ENCODE peak calls at places on chromosomes 4 and X, in eight cellular contexts. B is aorta, F is IMR-90, M is breast epithelium, U is lower lobe of right lung, R is spleen, L is lung, G is tibial nerve. D is an unnamed sample. For H3K9me3, the result is how much of the 10 kb centered on the place peaks cover.

GRCh38 chrX:16946361-16946964 is at the start of gene REPS2:
- DNase-seq in B (peak), F (peak), M (peak), U (peak), R (peak), L (peak), G (peak), D (peak)

GRCh38 chr4:42397635-42398447 is 553 bp downstream of the SHISA3 start:
- DNase-seq in B (no peak), F (peak), M (no peak), U (no peak), R (peak), L (no peak), G (no peak), D (peak)

GRCh38 chr4:62640296-62640695 is 1440.2 kb downstream of the ADGRL3 start:
- DNase-seq in B (no peak), F (no peak), M (no peak), U (no peak), R (no peak), L (no peak), G (no peak), D (no peak)

GRCh38 chr4:156242390-156242789 is 288.7 kb upstream of the CTSO start:
- DNase-seq in B (no peak), F (no peak), M (no peak), U (no peak), R (no peak), L (no peak), G (no peak), D (peak)

GRCh38 chr4:134201216-134202098 is at the start of gene PABPC4L:
- DNase-seq in B (peak), F (peak), M (no peak), U (peak), R (peak), L (peak), G (peak), D (peak)

GRCh38 chrX:54085666-54086065 is 41.4 kb upstream of the PHF8 start:
- DNase-seq in B (no peak), F (no peak), M (no peak), U (no peak), R (no peak), L (no peak), G (no peak), D (no peak)

GRCh38 chrX:123959281-123960063 is 2.0 kb upstream of the STAG2 start:
- DNase-seq in B (peak), F (no peak), M (peak), U (peak), R (peak), L (peak), G (peak), D (peak)

GRCh38 chr4:81436096-81436495 is 35.6 kb downstream of the RASGEF1B start:
- DNase-seq in B (no peak), F (no peak), M (no peak), U (no peak), R (no peak), L (no peak), G (no peak), D (no peak)

GRCh38 chr4:179437962-179438361 is 1995.7 kb upstream of the AGA start:
- DNase-seq in B (no peak), F (no peak), M (no peak), U (no peak), R (no peak), L (no peak), G (no peak), D (no peak)

GRCh38 chr4:137909910-137910309 is 332.2 kb downstream of the SLC7A11 start:
- DNase-seq in B (no peak), F (no peak), M (peak), U (no peak), R (no peak), L (no peak), G (peak), D (peak)

GRCh38 chrX:103817502-103817901 is 14.6 kb downstream of the RAB9B start:
- DNase-seq in B (no peak), F (peak), M (no peak), U (no peak), R (no peak), L (no peak), G (peak), D (peak)

GRCh38 chr4:153465583-153465921 is 608 bp upstream of the TMEM131L start:
- DNase-seq in B (peak), F (peak), M (peak), U (peak), R (peak), L (peak), G (peak), D (peak)

GRCh38 chr4:182384496-182385155 is 141.4 kb downstream of the TENM3 start:
- DNase-seq in B (no peak), F (peak), M (no peak), U (no peak), R (no peak), L (no peak), G (no peak), D (no peak)

GRCh38 chr4:445410-445809 is 53.5 kb downstream of the ZNF721 start:
- DNase-seq in B (no peak), F (no peak), M (no peak), U (no peak), R (no peak), L (no peak), G (no peak), D (no peak)
- H3K9me3 ChIP-seq in B (under half), F (half or more), M (half or more), U (half or more), R (half or more), L (under half), G (half or more), D (half or more)

GRCh38 chrX:24494544-24495113 is 29.5 kb downstream of the PDK3 start:
- DNase-seq in B (no peak), F (peak), M (peak), U (no peak), R (no peak), L (no peak), G (peak), D (peak)
- H3K4me3 ChIP-seq in B (no peak), F (no peak), M (no peak), U (no peak), R (no peak), L (no peak), G (no peak), D (no peak)

DNA sequence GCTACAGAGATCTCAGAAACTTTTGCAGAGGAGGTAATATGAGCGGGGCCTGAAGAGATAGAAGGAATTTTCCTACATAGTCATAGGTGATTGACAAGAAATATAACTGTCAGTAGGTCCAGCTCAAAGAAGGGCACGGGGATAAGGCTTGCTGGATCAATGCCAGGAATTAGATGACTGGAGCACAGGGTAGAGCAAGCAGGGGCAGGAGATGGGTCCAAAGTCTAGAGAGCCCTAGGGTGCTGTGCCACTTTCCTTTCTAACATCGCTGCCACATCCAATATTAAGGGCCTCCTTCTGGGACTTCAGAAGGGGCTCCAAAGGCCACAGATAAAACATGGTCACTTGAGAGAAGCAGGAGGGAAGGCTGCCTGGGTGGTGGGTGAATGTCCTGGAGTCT is 402.2 kb downstream of the MID1IP1 start:
- DNase-seq in B (no peak), F (no peak), M (no peak), U (no peak), R (no peak), L (no peak), G (no peak), D (no peak)
- H3K9me3 ChIP-seq in B (under half), F (under half), M (under half), U (under half), R (under half), L (under half), G (under half), D (under half)

DNA sequence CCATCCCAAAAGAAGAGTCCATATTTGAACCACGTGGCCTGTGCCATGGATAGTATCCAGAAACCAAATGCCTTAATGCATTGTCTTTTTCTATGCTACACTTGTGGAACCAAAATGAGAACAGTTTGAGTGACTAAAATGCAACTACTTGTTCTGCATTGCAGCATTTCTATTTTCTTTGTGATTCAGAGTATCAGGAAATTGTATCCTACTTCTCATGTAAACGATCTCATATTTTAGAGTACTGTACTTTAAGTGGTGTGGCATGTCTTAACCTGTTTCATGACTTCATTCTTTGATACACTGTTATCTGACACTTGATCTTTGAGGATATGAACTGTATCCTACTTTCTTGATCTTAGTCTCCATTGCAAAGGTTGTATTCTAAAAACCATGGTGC is 167.2 kb upstream of the WDR1 start:
- DNase-seq in B (no peak), F (no peak), M (no peak), U (no peak), R (no peak), L (no peak), G (no peak), D (no peak)
- H3K4me3 ChIP-seq in B (no peak), F (no peak), M (no peak), U (no peak), R (no peak), L (no peak), G (no peak), D (no peak)

GRCh38 chrX:112696506-112696905 is 16.8 kb upstream of the LHFPL1 start:
- DNase-seq in B (no peak), F (peak), M (no peak), U (no peak), R (no peak), L (no peak), G (no peak), D (no peak)

GRCh38 chrX:112694062-112694461 is 14.3 kb upstream of the LHFPL1 start:
- DNase-seq in B (no peak), F (no peak), M (no peak), U (no peak), R (no peak), L (no peak), G (no peak), D (no peak)

GRCh38 chrX:112691361-112691760 is 11.6 kb upstream of the LHFPL1 start:
- DNase-seq in B (no peak), F (no peak), M (no peak), U (no peak), R (no peak), L (no peak), G (no peak), D (no peak)

GRCh38 chrX:112695494-112695893 is 15.8 kb upstream of the LHFPL1 start:
- DNase-seq in B (no peak), F (no peak), M (no peak), U (no peak), R (no peak), L (no peak), G (no peak), D (no peak)

DNA sequence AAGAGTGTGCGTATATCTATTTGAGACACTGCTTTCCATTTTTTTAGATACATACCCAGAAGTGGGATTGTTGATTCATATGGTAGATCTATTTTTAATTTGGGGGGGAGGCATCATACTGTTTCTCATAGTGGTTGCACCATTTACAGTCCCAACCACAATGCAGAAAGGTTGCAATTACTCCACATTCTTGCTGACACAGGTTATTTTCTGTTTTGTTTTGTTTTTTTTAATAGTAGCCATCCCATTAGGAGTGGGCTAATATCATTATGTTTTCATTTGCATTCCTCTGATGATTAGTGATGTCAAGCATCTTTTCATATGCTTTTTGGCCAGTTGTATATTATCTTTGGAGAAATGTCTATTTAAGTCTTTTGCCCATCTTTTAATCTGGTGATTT is 15.1 kb upstream of the LHFPL1 start:
- DNase-seq in B (no peak), F (no peak), M (no peak), U (no peak), R (no peak), L (no peak), G (no peak), D (no peak)
- H3K9me3 ChIP-seq in B (under half), F (under half), M (under half), U (under half), R (under half), L (under half), G (under half), D (under half)

GRCh38 chr4:74501579-74501978 is 56.6 kb downstream of the AREG start:
- DNase-seq in B (no peak), F (peak), M (no peak), U (no peak), R (no peak), L (no peak), G (no peak), D (no peak)

GRCh38 chr4:74499986-74500781 is 55.2 kb downstream of the AREG start:
- DNase-seq in B (peak), F (peak), M (no peak), U (no peak), R (no peak), L (no peak), G (no peak), D (no peak)

GRCh38 chr4:74504212-74504611 is 59.3 kb downstream of the AREG start:
- DNase-seq in B (no peak), F (peak), M (no peak), U (no peak), R (no peak), L (no peak), G (no peak), D (no peak)

GRCh38 chr4:74503580-74503979 is 58.6 kb downstream of the AREG start:
- DNase-seq in B (no peak), F (peak), M (no peak), U (no peak), R (no peak), L (no peak), G (no peak), D (no peak)
- H3K4me3 ChIP-seq in B (no peak), F (no peak), M (no peak), U (no peak), R (no peak), L (no peak), G (no peak), D (no peak)

DNA sequence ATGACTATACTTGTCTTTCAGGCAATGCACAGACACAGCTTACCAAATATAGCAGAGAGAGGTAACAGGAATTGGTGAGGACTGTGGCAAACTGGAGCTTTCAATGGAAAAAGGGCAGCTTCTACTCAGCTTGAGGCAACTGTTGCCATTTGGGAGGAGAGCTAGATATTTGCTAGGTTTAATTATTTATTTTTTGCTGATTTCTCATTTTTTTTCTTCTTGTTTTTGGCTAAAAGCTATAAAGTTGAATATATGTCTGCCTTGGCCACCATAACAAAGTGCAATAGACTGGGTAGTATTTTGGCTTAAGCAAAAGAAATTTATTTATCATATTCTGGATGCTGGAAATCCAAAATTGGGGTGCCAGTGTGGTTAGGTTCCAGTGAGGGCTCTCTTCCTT is 93.9 kb downstream of the LDB2 start:
- DNase-seq in B (no peak), F (no peak), M (no peak), U (no peak), R (no peak), L (no peak), G (no peak), D (no peak)
- H3K9me3 ChIP-seq in B (under half), F (under half), M (under half), U (under half), R (under half), L (under half), G (under half), D (under half)

GRCh38 chrX:12972867-12973560 is 1.9 kb upstream of the TMSB4X start:
- DNase-seq in B (no peak), F (no peak), M (no peak), U (no peak), R (no peak), L (no peak), G (no peak), D (no peak)

GRCh38 chrX:12973561-12974216 is 1.2 kb upstream of the TMSB4X start:
- DNase-seq in B (no peak), F (no peak), M (no peak), U (peak), R (peak), L (peak), G (no peak), D (peak)

GRCh38 chrX:12970691-12971202 is 4.2 kb upstream of the TMSB4X start:
- DNase-seq in B (no peak), F (peak), M (no peak), U (no peak), R (peak), L (no peak), G (peak), D (no peak)

GRCh38 chrX:12971282-12972003 is 3.5 kb upstream of the TMSB4X start:
- DNase-seq in B (no peak), F (no peak), M (no peak), U (peak), R (peak), L (no peak), G (no peak), D (no peak)

GRCh38 chrX:12972239-12972638 is 2.7 kb upstream of the TMSB4X start:
- DNase-seq in B (no peak), F (no peak), M (no peak), U (no peak), R (no peak), L (no peak), G (no peak), D (no peak)
- H3K4me3 ChIP-seq in B (no peak), F (no peak), M (no peak), U (peak), R (peak), L (no peak), G (no peak), D (no peak)

DNA sequence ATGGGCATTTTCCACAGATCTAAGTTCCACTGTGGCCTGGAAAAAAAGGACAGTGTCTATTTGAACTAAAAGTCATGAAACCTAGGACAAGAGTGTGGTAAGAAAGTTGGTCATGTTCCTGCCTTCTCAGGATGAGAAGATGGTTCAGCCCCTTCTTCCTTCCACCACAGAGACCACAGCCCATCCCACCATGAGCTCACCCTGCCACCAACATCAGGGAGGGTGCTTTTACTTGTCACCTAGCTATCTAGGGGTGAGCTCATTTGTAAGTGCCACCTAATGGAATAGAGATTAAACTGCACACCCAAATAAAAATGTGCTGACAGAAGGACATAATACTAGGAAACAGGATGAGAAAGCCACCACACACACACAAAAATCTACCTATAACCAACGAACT is 235.9 kb downstream of the SPIN4 start:
- DNase-seq in B (no peak), F (no peak), M (no peak), U (no peak), R (no peak), L (no peak), G (no peak), D (no peak)
- H3K9me3 ChIP-seq in B (under half), F (under half), M (under half), U (under half), R (under half), L (under half), G (under half), D (under half)

D was measured in HAP-1.